ENCODE peak calls at places on chromosomes 12 and 14, in seven cellular contexts. H is IMR-90, V is neuronal stem cell, K is H9, T is H1, S is mesendoderm, U is trophoblast cell. C is an unnamed sample.

GRCh38 chr12:108768591-108769500 is 37.5 kb upstream of the CORO1C start:
- DNase-seq in H (no peak), K (peak), U (peak), V (peak), T (peak), S (peak), C (no peak)

GRCh38 chr12:65461017-65461416 is 182.5 kb downstream of the MSRB3 start:
- DNase-seq in S (no peak), H (no peak), U (no peak), K (no peak), V (no peak), T (no peak), C (no peak)

GRCh38 chr14:68401855-68402254 is 391.0 kb downstream of the ZFP36L1 start:
- DNase-seq in K (no peak), U (no peak), H (no peak), S (no peak), V (no peak), T (no peak), C (peak)

GRCh38 chr12:74598819-74599218 is 61.2 kb downstream of the ATXN7L3B start:
- DNase-seq in S (no peak), H (no peak), U (no peak), T (no peak), V (no peak), K (no peak), C (no peak)

GRCh38 chr12:128840862-128841468 is 12.3 kb upstream of the GLT1D1 start:
- DNase-seq in S (no peak), H (no peak), V (no peak), T (no peak), U (no peak), K (no peak), C (no peak)

GRCh38 chr12:6735448-6736191 is 11.8 kb downstream of the COPS7A start:
- DNase-seq in T (peak), S (peak), U (peak), K (peak), H (peak), V (no peak), C (peak)

GRCh38 chr14:71437870-71438269 is 494.4 kb upstream of the RGS6 start:
- DNase-seq in K (no peak), S (no peak), H (peak), U (no peak), V (no peak), T (no peak), C (peak)

GRCh38 chr12:52521581-52522266 is 1.5 kb upstream of the KRT5 start:
- DNase-seq in T (peak), S (peak), V (no peak), U (peak), H (no peak), K (peak), C (no peak)

GRCh38 chr14:68373847-68374582 is 418.9 kb downstream of the ZFP36L1 start:
- DNase-seq in S (no peak), K (no peak), V (no peak), T (no peak), H (no peak), U (no peak), C (no peak)

GRCh38 chr14:81942071-81942470 is 408.4 kb upstream of the SEL1L start:
- DNase-seq in H (no peak), U (no peak), V (no peak), S (no peak), T (no peak), K (no peak), C (no peak)

GRCh38 chr12:53235742-53236442 is 3.9 kb upstream of the RARG start:
- DNase-seq in K (peak), S (peak), V (no peak), T (peak), U (no peak), H (no peak), C (no peak)

GRCh38 chr12:131694116-131694838 is 16.6 kb upstream of the SFSWAP start:
- DNase-seq in K (no peak), V (no peak), U (no peak), T (peak), S (no peak), H (no peak), C (no peak)

GRCh38 chr14:56487090-56487667 is 92.4 kb upstream of the TMEM260 start:
- DNase-seq in T (no peak), H (peak), S (peak), U (no peak), K (no peak), V (no peak), C (peak)

GRCh38 chr14:61950340-61950739 is 188.1 kb downstream of the SNAPC1 start:
- DNase-seq in U (no peak), V (no peak), K (no peak), S (no peak), T (no peak), H (no peak), C (no peak)

GRCh38 chr12:4829161-4829792 is 80.4 kb upstream of the KCNA1 start:
- DNase-seq in T (no peak), U (no peak), S (no peak), V (no peak), H (no peak), K (no peak), C (no peak)

GRCh38 chr12:64610660-64611429 is 550 bp downstream of the RASSF3 start:
- DNase-seq in V (peak), U (peak), S (peak), K (peak), T (peak), H (peak), C (peak)

GRCh38 chr14:77076118-77076631 is 21.9 kb upstream of the CIPC start:
- DNase-seq in T (no peak), K (no peak), V (peak), U (no peak), H (no peak), S (peak), C (peak)

GRCh38 chr12:123134265-123134664 is 16.6 kb downstream of the PITPNM2 start:
- DNase-seq in T (no peak), V (no peak), U (peak), H (no peak), K (no peak), S (no peak), C (no peak)

GRCh38 chr12:109715310-109716091 is 1.9 kb downstream of the FAM222A start:
- DNase-seq in S (no peak), K (no peak), H (no peak), U (no peak), V (no peak), T (peak), C (no peak)

GRCh38 chr12:62434504-62435336 is 31.9 kb upstream of the MON2 start:
- DNase-seq in U (no peak), S (no peak), V (no peak), H (no peak), T (no peak), K (no peak), C (no peak)

GRCh38 chr12:132278421-132279183 is 50.8 kb downstream of the GALNT9 start:
- DNase-seq in V (no peak), H (no peak), U (no peak), S (no peak), T (no peak), K (no peak), C (no peak)

GRCh38 chr12:67855103-67855502 is 134.1 kb upstream of the IFNG-AS1 start:
- DNase-seq in S (no peak), V (no peak), K (no peak), T (no peak), H (no peak), U (no peak), C (no peak)

GRCh38 chr14:54564799-54565235 is 2.1 kb upstream of the SAMD4A start:
- DNase-seq in H (peak), T (no peak), S (no peak), V (no peak), K (no peak), U (peak), C (peak)

GRCh38 chr12:49294086-49294803 is 702 bp upstream of the PRPH start:
- DNase-seq in T (no peak), V (no peak), H (no peak), S (peak), U (no peak), K (no peak), C (no peak)

GRCh38 chr14:58465425-58465824 is 37.9 kb downstream of the KIAA0586 start:
- DNase-seq in V (no peak), T (no peak), K (no peak), U (peak), H (peak), S (no peak), C (peak)

GRCh38 chr12:59973515-59973914 is 377.7 kb downstream of the SLC16A7 start:
- DNase-seq in S (peak), V (no peak), K (no peak), H (peak), T (no peak), U (no peak), C (peak)

GRCh38 chr12:110689002-110689600 is at the start of gene HVCN1:
- DNase-seq in H (no peak), V (peak), U (no peak), S (no peak), K (peak), T (peak), C (peak)

GRCh38 chr12:70448371-70448770 is 82.3 kb downstream of the KCNMB4 start:
- DNase-seq in H (no peak), V (no peak), T (no peak), K (no peak), U (no peak), S (no peak), C (no peak)

GRCh38 chr12:77995436-77996167 is 164.9 kb downstream of the NAV3 start:
- DNase-seq in H (peak), K (no peak), T (no peak), V (no peak), S (no peak), U (no peak), C (peak)

GRCh38 chr12:107679346-107679745 is 6.3 kb upstream of the PWP1 start:
- DNase-seq in K (no peak), V (no peak), T (no peak), S (no peak), U (no peak), H (no peak), C (no peak)

GRCh38 chr12:107681455-107681835 is 4.2 kb upstream of the PWP1 start:
- DNase-seq in H (no peak), K (no peak), V (no peak), U (no peak), T (peak), S (no peak), C (no peak)

GRCh38 chr12:107684029-107684790 is 1.4 kb upstream of the PWP1 start:
- DNase-seq in V (no peak), T (no peak), U (no peak), K (no peak), S (no peak), H (peak), C (peak)

GRCh38 chr12:107684990-107685359 is 624 bp upstream of the PWP1 start:
- DNase-seq in H (peak), K (no peak), T (peak), S (peak), U (peak), V (no peak), C (peak)

GRCh38 chr12:107681836-107682820 is 3.5 kb upstream of the PWP1 start:
- DNase-seq in S (no peak), K (no peak), V (no peak), H (no peak), U (no peak), T (no peak), C (no peak)
- H3K4ac ChIP-seq in S (no peak), K (no peak), V (no peak), H (no peak), U (no peak), T (no peak), C (no peak)

DNA sequence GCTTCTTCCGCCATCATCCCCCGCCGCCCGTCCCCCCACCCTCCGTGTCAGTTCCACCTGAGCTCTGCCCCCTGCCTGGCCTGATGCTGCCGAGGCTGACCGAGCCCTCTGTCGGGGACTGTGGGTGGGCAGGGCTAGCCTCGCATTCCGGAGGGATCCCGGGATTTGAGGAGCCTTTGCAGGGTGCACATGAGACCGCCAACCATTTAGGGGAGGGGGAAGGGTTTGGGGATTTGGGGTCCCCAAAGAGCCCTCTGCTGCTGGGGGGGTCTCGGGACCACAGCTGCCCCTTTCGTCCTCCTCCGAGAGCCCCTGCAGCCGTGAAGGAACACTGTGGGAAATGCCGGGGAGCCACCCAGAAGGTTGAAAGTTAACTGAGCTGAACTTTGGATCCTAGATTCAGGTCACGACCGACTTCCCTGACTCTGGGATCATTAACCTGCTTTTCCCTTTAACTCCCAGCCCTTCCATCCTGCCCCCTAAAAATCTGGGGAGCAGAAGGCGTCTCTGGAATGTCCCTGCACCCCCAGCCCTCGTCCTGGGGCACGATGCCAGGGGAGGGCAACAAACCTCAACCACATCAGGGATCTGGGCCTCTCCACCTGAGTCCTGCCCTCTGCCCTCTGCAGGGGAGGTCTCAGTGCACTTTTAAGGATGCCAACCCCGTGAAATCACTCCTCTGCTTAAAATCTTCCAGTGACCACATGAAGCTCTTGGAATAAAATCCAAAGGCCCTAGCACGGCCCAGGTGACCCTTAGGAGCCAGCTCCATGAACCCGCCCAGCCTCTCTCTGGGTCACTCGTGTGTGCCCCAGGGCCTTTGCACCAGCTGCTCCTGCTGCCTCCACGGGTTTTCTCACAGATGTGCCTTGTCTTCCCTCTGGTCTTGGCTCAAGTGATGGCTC is 94.9 kb downstream of the RFLNA start:
- DNase-seq in S (no peak), V (peak), T (peak), H (no peak), K (no peak), U (peak), C (no peak)
- H3K4ac ChIP-seq in S (no peak), V (no peak), T (no peak), H (peak), K (no peak), U (no peak), C (peak)

DNA sequence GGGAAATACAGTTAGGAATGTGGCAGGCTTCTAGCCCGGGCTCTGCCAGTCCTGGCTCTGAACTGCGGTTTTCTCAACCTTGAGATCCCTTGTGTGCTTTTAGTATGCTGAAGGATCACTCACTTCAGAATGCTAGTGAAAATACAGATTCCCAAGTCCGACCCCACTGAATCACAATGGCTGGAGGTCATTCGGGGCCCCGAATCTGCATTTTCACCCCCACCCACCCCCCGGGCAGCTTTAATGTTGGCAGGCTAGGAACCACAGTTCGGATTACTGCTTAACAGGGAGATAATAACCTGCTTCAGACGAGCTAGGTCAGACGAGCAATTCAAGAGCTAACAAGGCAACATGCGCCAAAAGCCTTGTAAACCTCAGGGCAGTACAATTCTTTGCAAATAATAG is 535 bp upstream of the SUSD6 start:
- DNase-seq in H (no peak), S (peak), V (no peak), U (no peak), K (no peak), T (no peak), C (peak)
- H3K4ac ChIP-seq in H (peak), S (no peak), V (no peak), U (no peak), K (no peak), T (peak), C (no peak)

GRCh38 chr14:50523271-50524041 is 8.9 kb downstream of the MAP4K5 start:
- DNase-seq in S (no peak), K (no peak), T (no peak), H (no peak), U (no peak), V (no peak), C (no peak)
- H3K4ac ChIP-seq in S (no peak), K (no peak), T (no peak), H (no peak), U (peak), V (no peak), C (no peak)

GRCh38 chr14:91159182-91159581 is 45.3 kb downstream of the DGLUCY start:
- DNase-seq in T (no peak), K (no peak), U (peak), V (no peak), H (no peak), S (no peak), C (no peak)
- H3K4ac ChIP-seq in T (no peak), K (no peak), U (no peak), V (no peak), H (no peak), S (no peak), C (no peak)

GRCh38 chr14:92931681-92932447 is 8.9 kb downstream of the CHGA start:
- DNase-seq in T (no peak), K (no peak), H (no peak), S (no peak), U (no peak), V (no peak), C (no peak)
- H3K4ac ChIP-seq in T (no peak), K (no peak), H (no peak), S (no peak), U (no peak), V (no peak), C (no peak)

DNA sequence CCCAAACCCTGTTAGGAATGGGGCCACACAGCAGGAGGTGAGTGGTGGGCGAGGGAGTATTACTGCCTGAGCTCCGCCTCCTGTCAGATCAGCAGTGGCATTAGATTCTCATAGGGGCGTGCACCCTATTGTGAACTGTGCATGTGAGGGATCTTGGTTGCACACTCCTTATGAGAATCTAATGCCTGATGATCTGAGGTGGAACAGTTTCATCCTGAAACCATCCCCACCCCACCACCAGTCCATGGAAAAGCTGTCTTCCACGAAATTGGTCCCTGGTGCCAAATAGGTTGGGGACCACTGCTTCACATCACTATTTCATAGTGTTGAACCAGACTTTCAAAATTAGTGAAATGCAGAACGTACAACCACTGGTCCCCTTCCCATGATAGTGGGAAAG is 57.9 kb upstream of the BICD1 start:
- DNase-seq in S (no peak), V (no peak), U (no peak), K (no peak), H (no peak), T (no peak), C (no peak)
- H3K4ac ChIP-seq in S (no peak), V (no peak), U (no peak), K (no peak), H (no peak), T (no peak), C (no peak)

GRCh38 chr12:26608273-26608672 is 224.7 kb downstream of the ITPR2 start:
- DNase-seq in V (no peak), U (no peak), S (no peak), K (no peak), T (no peak), H (no peak), C (no peak)
- H3K4ac ChIP-seq in V (no peak), U (no peak), S (no peak), K (no peak), T (no peak), H (no peak), C (no peak)